ENCODE peak calls at places on chromosomes 3 and 15, in five cellular contexts. One of them, this sample, is unnamed.

GRCh38 chr15:33655488-33655887 is 312.8 kb upstream of the CHRM5 start:
- DNase-seq in ACHN: peak
- DNase-seq in WTC11: no peak
- DNase-seq in fibroblast of mammary gland: no peak
- DNase-seq in GM13976: no peak
- DNase-seq in this sample: no peak

GRCh38 chr3:98817546-98817945 is 54.4 kb downstream of the ST3GAL6 start:
- DNase-seq in ACHN: peak
- DNase-seq in WTC11: no peak
- DNase-seq in fibroblast of mammary gland: peak
- DNase-seq in GM13976: peak
- DNase-seq in this sample: peak

GRCh38 chr15:70212288-70212962 is 114.7 kb upstream of the TLE3 start:
- DNase-seq in ACHN: no peak
- DNase-seq in WTC11: no peak
- DNase-seq in fibroblast of mammary gland: peak
- DNase-seq in GM13976: no peak
- DNase-seq in this sample: no peak

GRCh38 chr3:35814531-35814930 is 175.2 kb downstream of the ARPP21 start:
- DNase-seq in ACHN: no peak
- DNase-seq in WTC11: no peak
- DNase-seq in fibroblast of mammary gland: no peak
- DNase-seq in GM13976: no peak
- DNase-seq in this sample: no peak

GRCh38 chr3:14144423-14145075 is 19.7 kb downstream of the TMEM43 start:
- DNase-seq in ACHN: peak
- DNase-seq in WTC11: no peak
- DNase-seq in fibroblast of mammary gland: peak
- DNase-seq in GM13976: peak
- DNase-seq in this sample: peak

GRCh38 chr15:77774350-77774749 is 141.6 kb upstream of the LINGO1 start:
- DNase-seq in ACHN: no peak
- DNase-seq in WTC11: no peak
- DNase-seq in fibroblast of mammary gland: no peak
- DNase-seq in GM13976: peak
- DNase-seq in this sample: no peak

GRCh38 chr15:57395292-57395691 is 19.0 kb downstream of the CGNL1 start:
- DNase-seq in ACHN: peak
- DNase-seq in WTC11: no peak
- DNase-seq in fibroblast of mammary gland: peak
- DNase-seq in GM13976: no peak
- DNase-seq in this sample: peak

GRCh38 chr3:33006571-33007286 is 55.3 kb downstream of the CCR4 start:
- DNase-seq in ACHN: no peak
- DNase-seq in WTC11: no peak
- DNase-seq in fibroblast of mammary gland: no peak
- DNase-seq in GM13976: no peak
- DNase-seq in this sample: no peak

GRCh38 chr3:54830658-54831057 is 97.2 kb downstream of the LRTM1 start:
- DNase-seq in ACHN: peak
- DNase-seq in WTC11: peak
- DNase-seq in fibroblast of mammary gland: peak
- DNase-seq in GM13976: peak
- DNase-seq in this sample: no peak

GRCh38 chr3:9916734-9917680 is at the start of gene IL17RC:
- DNase-seq in ACHN: peak
- DNase-seq in WTC11: peak
- DNase-seq in fibroblast of mammary gland: peak
- DNase-seq in GM13976: no peak
- DNase-seq in this sample: peak

GRCh38 chr3:135895106-135895733 is 70.3 kb upstream of the PPP2R3A start:
- DNase-seq in ACHN: peak
- DNase-seq in WTC11: peak
- DNase-seq in fibroblast of mammary gland: peak
- DNase-seq in GM13976: peak
- DNase-seq in this sample: peak

GRCh38 chr3:48656061-48656840 is 6.4 kb downstream of the CELSR3 start:
- DNase-seq in ACHN: peak
- DNase-seq in WTC11: peak
- DNase-seq in fibroblast of mammary gland: peak
- DNase-seq in GM13976: peak
- DNase-seq in this sample: peak

GRCh38 chr15:37995461-37996347 is 61.3 kb downstream of the TMCO5A start:
- DNase-seq in ACHN: peak
- DNase-seq in WTC11: no peak
- DNase-seq in fibroblast of mammary gland: peak
- DNase-seq in GM13976: no peak
- DNase-seq in this sample: peak